ENCODE peak calls at places on chromosomes 1 and 21, in nine cellular contexts. One of them, this sample, is unnamed.
A peak's percentile ranks its signal among the peaks of the same experiment; 100 is the strongest.

GRCh38 chr1:119702384-119702783 is 9.3 kb upstream of the PHGDH start:
- DNase-seq in CD4-positive, CD25-positive, alpha-beta regulatory T cell: no peak
- DNase-seq in H7: no peak
- DNase-seq in mesenchymal stem cell: no peak
- DNase-seq in adipocyte: peak; percentile 27
- DNase-seq in CD8-positive, alpha-beta T cell: no peak
- DNase-seq in right lobe of liver: no peak
- DNase-seq in ovary: no peak
- DNase-seq in lung: no peak
- DNase-seq in this sample: peak; percentile 45

GRCh38 chr1:105027838-105028471 is 1278.3 kb downstream of the AMY1C start:
- DNase-seq in lung: no peak
- DNase-seq in adipocyte: no peak
- DNase-seq in mesenchymal stem cell: peak; percentile 1
- DNase-seq in CD4-positive, CD25-positive, alpha-beta regulatory T cell: no peak
- DNase-seq in right lobe of liver: no peak
- DNase-seq in ovary: no peak
- DNase-seq in CD8-positive, alpha-beta T cell: no peak
- DNase-seq in H7: no peak
- DNase-seq in this sample: no peak

GRCh38 chr1:56302878-56303277 is 276.5 kb downstream of the PLPP3 start:
- DNase-seq in CD4-positive, CD25-positive, alpha-beta regulatory T cell: no peak
- DNase-seq in adipocyte: no peak
- DNase-seq in CD8-positive, alpha-beta T cell: no peak
- DNase-seq in ovary: no peak
- DNase-seq in lung: no peak
- DNase-seq in H7: no peak
- DNase-seq in mesenchymal stem cell: peak; percentile 53
- DNase-seq in right lobe of liver: no peak
- DNase-seq in this sample: peak; percentile 5

GRCh38 chr1:61090546-61090945 is 8.2 kb downstream of the NFIA start:
- DNase-seq in CD4-positive, CD25-positive, alpha-beta regulatory T cell: no peak
- DNase-seq in CD8-positive, alpha-beta T cell: no peak
- DNase-seq in mesenchymal stem cell: no peak
- DNase-seq in H7: no peak
- DNase-seq in ovary: no peak
- DNase-seq in lung: no peak
- DNase-seq in adipocyte: no peak
- DNase-seq in right lobe of liver: no peak
- DNase-seq in this sample: no peak

GRCh38 chr1:170214117-170214979 is 68.6 kb downstream of the NTMT2 start:
- DNase-seq in adipocyte: no peak
- DNase-seq in lung: no peak
- DNase-seq in mesenchymal stem cell: peak; percentile 19
- DNase-seq in ovary: no peak
- DNase-seq in CD8-positive, alpha-beta T cell: no peak
- DNase-seq in H7: no peak
- DNase-seq in right lobe of liver: no peak
- DNase-seq in CD4-positive, CD25-positive, alpha-beta regulatory T cell: no peak
- DNase-seq in this sample: no peak

GRCh38 chr1:119784127-119784781 is 15.5 kb upstream of the HMGCS2 start:
- DNase-seq in mesenchymal stem cell: no peak
- DNase-seq in adipocyte: peak; percentile 88
- DNase-seq in CD4-positive, CD25-positive, alpha-beta regulatory T cell: no peak
- DNase-seq in right lobe of liver: peak; percentile 95
- DNase-seq in ovary: peak; percentile 49
- DNase-seq in lung: peak; percentile 81
- DNase-seq in CD8-positive, alpha-beta T cell: no peak
- DNase-seq in H7: no peak
- DNase-seq in this sample: no peak

GRCh38 chr1:54981466-54981865 is 1.0 kb downstream of the TMEM61 start:
- DNase-seq in CD4-positive, CD25-positive, alpha-beta regulatory T cell: no peak
- DNase-seq in ovary: no peak
- DNase-seq in CD8-positive, alpha-beta T cell: no peak
- DNase-seq in H7: no peak
- DNase-seq in right lobe of liver: peak; percentile 12
- DNase-seq in mesenchymal stem cell: no peak
- DNase-seq in adipocyte: no peak
- DNase-seq in lung: no peak
- DNase-seq in this sample: no peak

GRCh38 chr21:26079376-26079775 is 91.2 kb downstream of the APP start:
- DNase-seq in CD8-positive, alpha-beta T cell: no peak
- DNase-seq in lung: no peak
- DNase-seq in mesenchymal stem cell: no peak
- DNase-seq in adipocyte: no peak
- DNase-seq in CD4-positive, CD25-positive, alpha-beta regulatory T cell: no peak
- DNase-seq in ovary: no peak
- DNase-seq in H7: no peak
- DNase-seq in right lobe of liver: no peak
- DNase-seq in this sample: no peak

GRCh38 chr1:186578325-186579016 is 101.8 kb downstream of the PTGS2 start:
- DNase-seq in CD8-positive, alpha-beta T cell: no peak
- DNase-seq in H7: no peak
- DNase-seq in right lobe of liver: no peak
- DNase-seq in mesenchymal stem cell: no peak
- DNase-seq in CD4-positive, CD25-positive, alpha-beta regulatory T cell: no peak
- DNase-seq in ovary: no peak
- DNase-seq in lung: no peak
- DNase-seq in adipocyte: no peak
- DNase-seq in this sample: no peak

GRCh38 chr1:12147116-12147753 is 19.6 kb upstream of the TNFRSF1B start:
- DNase-seq in mesenchymal stem cell: no peak
- DNase-seq in H7: no peak
- DNase-seq in right lobe of liver: no peak
- DNase-seq in ovary: no peak
- DNase-seq in CD8-positive, alpha-beta T cell: no peak
- DNase-seq in adipocyte: no peak
- DNase-seq in CD4-positive, CD25-positive, alpha-beta regulatory T cell: no peak
- DNase-seq in lung: no peak
- DNase-seq in this sample: no peak

GRCh38 chr21:38440746-38441145 is 57.5 kb downstream of the ERG start:
- DNase-seq in CD4-positive, CD25-positive, alpha-beta regulatory T cell: no peak
- DNase-seq in H7: peak; percentile 37
- DNase-seq in adipocyte: peak; percentile 63
- DNase-seq in CD8-positive, alpha-beta T cell: no peak
- DNase-seq in mesenchymal stem cell: peak; percentile 92
- DNase-seq in lung: no peak
- DNase-seq in ovary: no peak
- DNase-seq in right lobe of liver: no peak
- DNase-seq in this sample: peak; percentile 84

GRCh38 chr1:92933459-92933858 is 27.8 kb downstream of the DIPK1A start:
- DNase-seq in H7: no peak
- DNase-seq in CD8-positive, alpha-beta T cell: no peak
- DNase-seq in right lobe of liver: no peak
- DNase-seq in adipocyte: peak; percentile 23
- DNase-seq in ovary: no peak
- DNase-seq in CD4-positive, CD25-positive, alpha-beta regulatory T cell: no peak
- DNase-seq in lung: no peak
- DNase-seq in mesenchymal stem cell: no peak
- DNase-seq in this sample: no peak

GRCh38 chr1:38898653-38899230 is 17.4 kb upstream of the GJA9 start:
- DNase-seq in ovary: no peak
- DNase-seq in adipocyte: no peak
- DNase-seq in mesenchymal stem cell: no peak
- DNase-seq in CD4-positive, CD25-positive, alpha-beta regulatory T cell: no peak
- DNase-seq in lung: no peak
- DNase-seq in H7: no peak
- DNase-seq in right lobe of liver: no peak
- DNase-seq in CD8-positive, alpha-beta T cell: no peak
- DNase-seq in this sample: no peak

GRCh38 chr1:94922756-94923465 is 4.0 kb downstream of the CNN3 start:
- DNase-seq in right lobe of liver: no peak
- DNase-seq in CD8-positive, alpha-beta T cell: no peak
- DNase-seq in mesenchymal stem cell: peak; percentile 56
- DNase-seq in lung: no peak
- DNase-seq in ovary: no peak
- DNase-seq in H7: no peak
- DNase-seq in adipocyte: peak; percentile 77
- DNase-seq in CD4-positive, CD25-positive, alpha-beta regulatory T cell: no peak
- DNase-seq in this sample: no peak

GRCh38 chr1:101365186-101365585 is 128.4 kb downstream of the S1PR1 start:
- DNase-seq in adipocyte: peak; percentile 42
- DNase-seq in right lobe of liver: no peak
- DNase-seq in mesenchymal stem cell: peak; percentile 71
- DNase-seq in CD8-positive, alpha-beta T cell: no peak
- DNase-seq in CD4-positive, CD25-positive, alpha-beta regulatory T cell: no peak
- DNase-seq in lung: no peak
- DNase-seq in H7: no peak
- DNase-seq in ovary: no peak
- DNase-seq in this sample: peak; percentile 24

GRCh38 chr1:114154146-114154962 is 685 bp upstream of the SYT6 start:
- DNase-seq in ovary: peak; percentile 22
- DNase-seq in adipocyte: peak; percentile 42
- DNase-seq in lung: no peak
- DNase-seq in right lobe of liver: no peak
- DNase-seq in CD4-positive, CD25-positive, alpha-beta regulatory T cell: no peak
- DNase-seq in H7: peak; percentile 87
- DNase-seq in CD8-positive, alpha-beta T cell: no peak
- DNase-seq in mesenchymal stem cell: peak; percentile 14
- DNase-seq in this sample: peak; percentile 17
- H3K27me3 ChIP-seq in ovary: peaks cover 13% of the 10 kb centered on the region
- H3K27me3 ChIP-seq in adipocyte: peaks cover 76% of the 10 kb centered on the region
- H3K27me3 ChIP-seq in lung: peaks cover 19% of the 10 kb centered on the region
- H3K27me3 ChIP-seq in right lobe of liver: peaks cover 7% of the 10 kb centered on the region
- H3K27me3 ChIP-seq in CD4-positive, CD25-positive, alpha-beta regulatory T cell: peaks cover 21% of the 10 kb centered on the region
- H3K27me3 ChIP-seq in H7: peaks cover 29% of the 10 kb centered on the region
- H3K27me3 ChIP-seq in CD8-positive, alpha-beta T cell: peaks cover 37% of the 10 kb centered on the region
- H3K27me3 ChIP-seq in mesenchymal stem cell: peaks cover 98% of the 10 kb centered on the region
- H3K27me3 ChIP-seq in this sample: peaks cover 63% of the 10 kb centered on the region

GRCh38 chr1:241637604-241638003 is 2.6 kb downstream of the CHML start:
- DNase-seq in right lobe of liver: no peak
- DNase-seq in CD8-positive, alpha-beta T cell: no peak
- DNase-seq in ovary: no peak
- DNase-seq in lung: no peak
- DNase-seq in CD4-positive, CD25-positive, alpha-beta regulatory T cell: no peak
- DNase-seq in H7: no peak
- DNase-seq in adipocyte: no peak
- DNase-seq in mesenchymal stem cell: peak; percentile 60
- DNase-seq in this sample: no peak

GRCh38 chr1:241637046-241637590 is 3.1 kb downstream of the CHML start:
- DNase-seq in adipocyte: peak; percentile 40
- DNase-seq in ovary: no peak
- DNase-seq in lung: no peak
- DNase-seq in CD8-positive, alpha-beta T cell: no peak
- DNase-seq in H7: no peak
- DNase-seq in mesenchymal stem cell: no peak
- DNase-seq in CD4-positive, CD25-positive, alpha-beta regulatory T cell: no peak
- DNase-seq in right lobe of liver: no peak
- DNase-seq in this sample: no peak

GRCh38 chr1:241636291-241636690 is 3.9 kb downstream of the CHML start:
- DNase-seq in lung: no peak
- DNase-seq in H7: no peak
- DNase-seq in ovary: no peak
- DNase-seq in CD8-positive, alpha-beta T cell: no peak
- DNase-seq in right lobe of liver: no peak
- DNase-seq in CD4-positive, CD25-positive, alpha-beta regulatory T cell: no peak
- DNase-seq in mesenchymal stem cell: no peak
- DNase-seq in adipocyte: no peak
- DNase-seq in this sample: no peak

GRCh38 chr1:241638091-241638682 is 2.0 kb downstream of the CHML start:
- DNase-seq in H7: no peak
- DNase-seq in mesenchymal stem cell: no peak
- DNase-seq in CD4-positive, CD25-positive, alpha-beta regulatory T cell: no peak
- DNase-seq in lung: no peak
- DNase-seq in adipocyte: no peak
- DNase-seq in CD8-positive, alpha-beta T cell: no peak
- DNase-seq in right lobe of liver: no peak
- DNase-seq in ovary: no peak
- DNase-seq in this sample: no peak

GRCh38 chr1:241635556-241636179 is 4.5 kb downstream of the CHML start:
- DNase-seq in CD8-positive, alpha-beta T cell: no peak
- DNase-seq in ovary: no peak
- DNase-seq in mesenchymal stem cell: no peak
- DNase-seq in lung: no peak
- DNase-seq in H7: no peak
- DNase-seq in CD4-positive, CD25-positive, alpha-beta regulatory T cell: no peak
- DNase-seq in adipocyte: no peak
- DNase-seq in right lobe of liver: no peak
- DNase-seq in this sample: no peak
- H3K4me3 ChIP-seq in CD8-positive, alpha-beta T cell: no peak overlapping the region
- H3K4me3 ChIP-seq in ovary: no peak overlapping the region
- H3K4me3 ChIP-seq in mesenchymal stem cell: no peak overlapping the region
- H3K4me3 ChIP-seq in lung: no peak overlapping the region
- H3K4me3 ChIP-seq in H7: no peak overlapping the region
- H3K4me3 ChIP-seq in CD4-positive, CD25-positive, alpha-beta regulatory T cell: no peak overlapping the region
- H3K4me3 ChIP-seq in adipocyte: no peak overlapping the region
- H3K4me3 ChIP-seq in right lobe of liver: no peak overlapping the region
- H3K4me3 ChIP-seq in this sample: no peak overlapping the region

GRCh38 chr1:231431665-231432415 is 9.8 kb upstream of the EGLN1 start:
- DNase-seq in ovary: no peak
- DNase-seq in right lobe of liver: no peak
- DNase-seq in CD4-positive, CD25-positive, alpha-beta regulatory T cell: no peak
- DNase-seq in H7: no peak
- DNase-seq in mesenchymal stem cell: no peak
- DNase-seq in lung: no peak
- DNase-seq in adipocyte: no peak
- DNase-seq in CD8-positive, alpha-beta T cell: no peak
- DNase-seq in this sample: no peak
- H3K27me3 ChIP-seq in ovary: no peaks in the 10 kb centered on the region
- H3K27me3 ChIP-seq in right lobe of liver: no peaks in the 10 kb centered on the region
- H3K27me3 ChIP-seq in CD4-positive, CD25-positive, alpha-beta regulatory T cell: peaks cover 2% of the 10 kb centered on the region
- H3K27me3 ChIP-seq in H7: no peaks in the 10 kb centered on the region
- H3K27me3 ChIP-seq in mesenchymal stem cell: no peaks in the 10 kb centered on the region
- H3K27me3 ChIP-seq in lung: no peaks in the 10 kb centered on the region
- H3K27me3 ChIP-seq in adipocyte: no peaks in the 10 kb centered on the region
- H3K27me3 ChIP-seq in CD8-positive, alpha-beta T cell: no peaks in the 10 kb centered on the region
- H3K27me3 ChIP-seq in this sample: no peaks in the 10 kb centered on the region

GRCh38 chr1:26320896-26321295 is 3.1 kb downstream of the CD52 start:
- DNase-seq in lung: no peak
- DNase-seq in CD4-positive, CD25-positive, alpha-beta regulatory T cell: no peak
- DNase-seq in H7: no peak
- DNase-seq in ovary: no peak
- DNase-seq in adipocyte: no peak
- DNase-seq in mesenchymal stem cell: no peak
- DNase-seq in CD8-positive, alpha-beta T cell: no peak
- DNase-seq in right lobe of liver: no peak
- DNase-seq in this sample: no peak

GRCh38 chr1:26318338-26319064 is 743 bp downstream of the CD52 start:
- DNase-seq in CD8-positive, alpha-beta T cell: no peak
- DNase-seq in H7: peak; percentile 33
- DNase-seq in lung: no peak
- DNase-seq in adipocyte: no peak
- DNase-seq in mesenchymal stem cell: no peak
- DNase-seq in CD4-positive, CD25-positive, alpha-beta regulatory T cell: no peak
- DNase-seq in right lobe of liver: no peak
- DNase-seq in ovary: no peak
- DNase-seq in this sample: no peak

GRCh38 chr1:26323382-26323781 is 5.6 kb downstream of the CD52 start:
- DNase-seq in CD8-positive, alpha-beta T cell: no peak
- DNase-seq in CD4-positive, CD25-positive, alpha-beta regulatory T cell: no peak
- DNase-seq in right lobe of liver: no peak
- DNase-seq in ovary: no peak
- DNase-seq in H7: no peak
- DNase-seq in mesenchymal stem cell: no peak
- DNase-seq in adipocyte: no peak
- DNase-seq in lung: no peak
- DNase-seq in this sample: no peak

GRCh38 chr1:26322042-26322331 is 4.2 kb downstream of the CD52 start:
- DNase-seq in H7: peak; percentile 61
- DNase-seq in CD8-positive, alpha-beta T cell: no peak
- DNase-seq in ovary: no peak
- DNase-seq in mesenchymal stem cell: no peak
- DNase-seq in CD4-positive, CD25-positive, alpha-beta regulatory T cell: no peak
- DNase-seq in lung: no peak
- DNase-seq in right lobe of liver: no peak
- DNase-seq in adipocyte: no peak
- DNase-seq in this sample: no peak

GRCh38 chr1:26321315-26322041 is 3.7 kb downstream of the CD52 start:
- DNase-seq in mesenchymal stem cell: peak; percentile 82
- DNase-seq in adipocyte: peak; percentile 95
- DNase-seq in CD4-positive, CD25-positive, alpha-beta regulatory T cell: peak; percentile 91
- DNase-seq in ovary: peak; percentile 81
- DNase-seq in right lobe of liver: peak; percentile 88
- DNase-seq in H7: peak; percentile 95
- DNase-seq in CD8-positive, alpha-beta T cell: peak; percentile 92
- DNase-seq in lung: peak; percentile 92
- DNase-seq in this sample: peak; percentile 78
- H3K4me3 ChIP-seq in mesenchymal stem cell: no peak overlapping the region
- H3K4me3 ChIP-seq in adipocyte: no peak overlapping the region
- H3K4me3 ChIP-seq in CD4-positive, CD25-positive, alpha-beta regulatory T cell: peak overlapping the region; percentile 100
- H3K4me3 ChIP-seq in ovary: no peak overlapping the region
- H3K4me3 ChIP-seq in right lobe of liver: no peak overlapping the region
- H3K4me3 ChIP-seq in H7: no peak overlapping the region
- H3K4me3 ChIP-seq in CD8-positive, alpha-beta T cell: peak overlapping the region; percentile 87
- H3K4me3 ChIP-seq in lung: no peak overlapping the region
- H3K4me3 ChIP-seq in this sample: no peak overlapping the region

This sample was measured in MG63.